ENCODE peak calls at places on chromosomes 6 and 20, in four cellular contexts. One of them, this sample, is unnamed.
A peak's percentile ranks its signal among the peaks of the same experiment; 100 is the strongest.

GRCh38 chr6:106519460-106520394 is 109.6 kb downstream of the RTN4IP1 start:
- DNase-seq in AG04450: peak; percentile 76
- DNase-seq in tibial artery: peak; percentile 37
- DNase-seq in natural killer cell: peak; percentile 66
- DNase-seq in this sample: peak; percentile 43

GRCh38 chr6:26420607-26421235 is 18.6 kb downstream of the BTN3A1 start:
- DNase-seq in AG04450: no peak
- DNase-seq in tibial artery: no peak
- DNase-seq in natural killer cell: no peak
- DNase-seq in this sample: no peak

GRCh38 chr6:144219056-144219685 is 66.0 kb upstream of the UTRN start:
- DNase-seq in AG04450: no peak
- DNase-seq in tibial artery: no peak
- DNase-seq in natural killer cell: no peak
- DNase-seq in this sample: no peak

GRCh38 chr20:24718696-24719095 is 230.4 kb upstream of the CST7 start:
- DNase-seq in AG04450: no peak
- DNase-seq in tibial artery: no peak
- DNase-seq in natural killer cell: no peak
- DNase-seq in this sample: no peak

GRCh38 chr20:44204156-44204831 is 6.3 kb downstream of the OSER1 start:
- DNase-seq in AG04450: peak; percentile 74
- DNase-seq in tibial artery: no peak
- DNase-seq in natural killer cell: no peak
- DNase-seq in this sample: no peak

GRCh38 chr6:156852147-156852857 is 75.1 kb downstream of the ARID1B start:
- DNase-seq in AG04450: no peak
- DNase-seq in tibial artery: no peak
- DNase-seq in natural killer cell: no peak
- DNase-seq in this sample: no peak

GRCh38 chr20:37821691-37822655 is 81.0 kb upstream of the VSTM2L start:
- DNase-seq in AG04450: peak; percentile 70
- DNase-seq in tibial artery: no peak
- DNase-seq in natural killer cell: no peak
- DNase-seq in this sample: no peak

GRCh38 chr6:47111685-47112084 is 69.6 kb upstream of the ADGRF1 start:
- DNase-seq in AG04450: peak; percentile 13
- DNase-seq in tibial artery: no peak
- DNase-seq in natural killer cell: no peak
- DNase-seq in this sample: no peak

GRCh38 chr6:43250992-43251373 is 7.7 kb downstream of the TTBK1 start:
- DNase-seq in AG04450: no peak
- DNase-seq in tibial artery: no peak
- DNase-seq in natural killer cell: no peak
- DNase-seq in this sample: no peak
- TF ChIP-seq CTCF in AG04450: no peak
- TF ChIP-seq CTCF in tibial artery: no peak
- TF ChIP-seq CTCF in natural killer cell: no peak
- TF ChIP-seq CTCF in this sample: no peak

GRCh38 chr20:49909499-49910339 is 5.6 kb downstream of the SPATA2 start:
- DNase-seq in AG04450: no peak
- DNase-seq in tibial artery: no peak
- DNase-seq in natural killer cell: no peak
- DNase-seq in this sample: no peak
- TF ChIP-seq CTCF in AG04450: peak; percentile 28
- TF ChIP-seq CTCF in tibial artery: no peak
- TF ChIP-seq CTCF in natural killer cell: no peak
- TF ChIP-seq CTCF in this sample: no peak

GRCh38 chr6:42086046-42086664 is 35.8 kb downstream of the TAF8 start:
- DNase-seq in AG04450: no peak
- DNase-seq in tibial artery: no peak
- DNase-seq in natural killer cell: no peak
- DNase-seq in this sample: no peak
- TF ChIP-seq CTCF in AG04450: peak; percentile 45
- TF ChIP-seq CTCF in tibial artery: no peak
- TF ChIP-seq CTCF in natural killer cell: no peak
- TF ChIP-seq CTCF in this sample: no peak

GRCh38 chr6:132669690-132670291 is 10.8 kb upstream of the TAAR1 start:
- DNase-seq in AG04450: no peak
- DNase-seq in tibial artery: no peak
- DNase-seq in natural killer cell: no peak
- DNase-seq in this sample: no peak
- TF ChIP-seq CTCF in AG04450: peak; percentile 58
- TF ChIP-seq CTCF in tibial artery: peak; percentile 40
- TF ChIP-seq CTCF in natural killer cell: peak; percentile 66
- TF ChIP-seq CTCF in this sample: peak; percentile 49

GRCh38 chr6:166554316-166554715 is 32.2 kb downstream of the RAMACL start:
- DNase-seq in AG04450: no peak
- DNase-seq in tibial artery: no peak
- DNase-seq in natural killer cell: no peak
- DNase-seq in this sample: no peak

GRCh38 chr6:166555066-166555465 is 31.4 kb downstream of the RAMACL start:
- DNase-seq in AG04450: no peak
- DNase-seq in tibial artery: no peak
- DNase-seq in natural killer cell: no peak
- DNase-seq in this sample: no peak

GRCh38 chr6:166553563-166554271 is 32.8 kb downstream of the RAMACL start:
- DNase-seq in AG04450: peak; percentile 61
- DNase-seq in tibial artery: no peak
- DNase-seq in natural killer cell: no peak
- DNase-seq in this sample: no peak

GRCh38 chr6:166552600-166552999 is 33.9 kb downstream of the RAMACL start:
- DNase-seq in AG04450: no peak
- DNase-seq in tibial artery: no peak
- DNase-seq in natural killer cell: no peak
- DNase-seq in this sample: no peak

GRCh38 chr6:166551797-166552495 is 34.5 kb downstream of the RAMACL start:
- DNase-seq in AG04450: no peak
- DNase-seq in tibial artery: no peak
- DNase-seq in natural killer cell: no peak
- DNase-seq in this sample: no peak
- TF ChIP-seq CTCF in AG04450: no peak
- TF ChIP-seq CTCF in tibial artery: no peak
- TF ChIP-seq CTCF in natural killer cell: no peak
- TF ChIP-seq CTCF in this sample: no peak

DNA sequence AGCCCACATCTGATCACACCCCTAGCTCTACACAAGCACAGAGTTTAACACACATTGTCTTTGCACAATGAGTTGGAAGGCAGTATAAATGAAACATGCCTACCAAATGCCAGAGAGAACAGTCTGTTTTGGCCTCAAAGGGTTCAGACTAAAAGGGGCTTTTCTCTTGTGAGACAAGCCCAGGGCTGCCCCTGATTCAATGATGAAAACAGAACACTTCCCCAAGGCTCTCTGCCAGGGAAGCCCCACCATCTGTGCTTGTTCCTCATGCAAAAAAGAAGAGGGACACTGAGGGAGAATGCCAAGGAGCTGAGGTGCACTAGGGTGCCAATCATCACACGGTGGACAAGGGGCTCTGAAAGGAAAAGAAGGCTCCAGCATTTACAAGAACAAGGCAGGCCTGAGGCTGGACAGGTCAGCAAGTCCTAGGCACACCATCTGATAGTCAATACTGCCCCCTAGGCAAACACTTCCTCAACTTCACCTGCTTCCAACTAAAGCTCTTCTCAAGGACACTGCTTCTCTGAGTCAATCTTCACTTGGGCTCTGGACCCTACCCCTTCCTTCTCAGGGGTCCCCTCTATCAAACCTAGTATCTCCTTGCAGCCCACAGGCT is 37.5 kb upstream of the SLC4A11 start:
- DNase-seq in AG04450: no peak
- DNase-seq in tibial artery: no peak
- DNase-seq in natural killer cell: no peak
- DNase-seq in this sample: no peak
- TF ChIP-seq CTCF in AG04450: peak; percentile 11
- TF ChIP-seq CTCF in tibial artery: no peak
- TF ChIP-seq CTCF in natural killer cell: no peak
- TF ChIP-seq CTCF in this sample: no peak

GRCh38 chr6:33812669-33813068 is 8.9 kb upstream of the MLN start:
- DNase-seq in AG04450: no peak
- DNase-seq in tibial artery: no peak
- DNase-seq in natural killer cell: peak; percentile 40
- DNase-seq in this sample: no peak
- TF ChIP-seq CTCF in AG04450: peak; percentile 58
- TF ChIP-seq CTCF in tibial artery: no peak
- TF ChIP-seq CTCF in natural killer cell: no peak
- TF ChIP-seq CTCF in this sample: no peak

GRCh38 chr6:78513856-78514255 is 353.5 kb upstream of the IRAK1BP1 start:
- DNase-seq in AG04450: no peak
- DNase-seq in tibial artery: no peak
- DNase-seq in natural killer cell: no peak
- DNase-seq in this sample: no peak
- TF ChIP-seq CTCF in AG04450: no peak
- TF ChIP-seq CTCF in tibial artery: no peak
- TF ChIP-seq CTCF in natural killer cell: no peak
- TF ChIP-seq CTCF in this sample: no peak

GRCh38 chr6:110039996-110040383 is 61.9 kb downstream of the GPR6 start:
- DNase-seq in AG04450: no peak
- DNase-seq in tibial artery: no peak
- DNase-seq in natural killer cell: peak; percentile 33
- DNase-seq in this sample: peak; percentile 51
- TF ChIP-seq CTCF in AG04450: peak; percentile 52
- TF ChIP-seq CTCF in tibial artery: no peak
- TF ChIP-seq CTCF in natural killer cell: no peak
- TF ChIP-seq CTCF in this sample: no peak

GRCh38 chr6:43951063-43951755 is 176.0 kb downstream of the MRPL14 start:
- DNase-seq in AG04450: no peak
- DNase-seq in tibial artery: no peak
- DNase-seq in natural killer cell: no peak
- DNase-seq in this sample: no peak

GRCh38 chr6:43951756-43952675 is 175.2 kb downstream of the MRPL14 start:
- DNase-seq in AG04450: no peak
- DNase-seq in tibial artery: no peak
- DNase-seq in natural killer cell: no peak
- DNase-seq in this sample: no peak

GRCh38 chr6:43953794-43954310 is 173.4 kb downstream of the MRPL14 start:
- DNase-seq in AG04450: no peak
- DNase-seq in tibial artery: no peak
- DNase-seq in natural killer cell: no peak
- DNase-seq in this sample: no peak

GRCh38 chr6:43953256-43953655 is 174.0 kb downstream of the MRPL14 start:
- DNase-seq in AG04450: no peak
- DNase-seq in tibial artery: no peak
- DNase-seq in natural killer cell: no peak
- DNase-seq in this sample: no peak

GRCh38 chr6:43952746-43953145 is 174.5 kb downstream of the MRPL14 start:
- DNase-seq in AG04450: no peak
- DNase-seq in tibial artery: no peak
- DNase-seq in natural killer cell: no peak
- DNase-seq in this sample: no peak
- TF ChIP-seq CTCF in AG04450: no peak
- TF ChIP-seq CTCF in tibial artery: no peak
- TF ChIP-seq CTCF in natural killer cell: no peak
- TF ChIP-seq CTCF in this sample: no peak

This sample was measured in activated B cell treated with CpG ODN at 0.5 μM for 24 hours.